ENCODE peak calls at places on chromosomes 5 and 9, in eight cellular contexts. X, I, O, Z, W, V, J and Y are unnamed samples.

GRCh38 chr5:125894383-125894782 is 528.8 kb upstream of the GRAMD2B start:
- DNase-seq in W (no peak), V (no peak), X (no peak), Z (no peak), J (no peak), O (no peak), I (peak; percentile 5), Y (no peak)

GRCh38 chr5:42930934-42931333 is 109.2 kb downstream of the ANXA2R start:
- DNase-seq in I (no peak), J (no peak), W (no peak), V (no peak), Z (no peak), X (no peak), O (no peak), Y (no peak)

GRCh38 chr5:35438288-35438687 is 179.4 kb upstream of the SPEF2 start:
- DNase-seq in W (no peak), V (no peak), O (no peak), Z (no peak), I (no peak), X (no peak), J (no peak), Y (no peak)

GRCh38 chr5:143456952-143457547 is 53.6 kb upstream of the NR3C1 start:
- DNase-seq in O (no peak), Z (no peak), I (no peak), V (no peak), X (peak; percentile 0), J (no peak), W (no peak), Y (no peak)

GRCh38 chr9:87707805-87708500 is 18.0 kb upstream of the CTSL start:
- DNase-seq in Z (no peak), I (no peak), J (no peak), W (peak; percentile 11), X (no peak), V (no peak), O (no peak), Y (no peak)

GRCh38 chr5:16596541-16596940 is 20.3 kb downstream of the RETREG1 start:
- DNase-seq in Z (no peak), X (no peak), J (no peak), V (no peak), O (no peak), I (no peak), W (no peak), Y (no peak)

GRCh38 chr5:145027266-145027665 is 807.9 kb downstream of the PRELID2 start:
- DNase-seq in O (no peak), W (no peak), V (no peak), J (no peak), Z (no peak), X (no peak), I (peak; percentile 3), Y (no peak)

GRCh38 chr9:27524236-27524635 is at the start of gene IFNK:
- DNase-seq in V (no peak), O (no peak), I (no peak), Z (no peak), J (no peak), X (no peak), W (no peak), Y (no peak)

GRCh38 chr9:99660191-99660636 is 161.5 kb upstream of the NR4A3 start:
- DNase-seq in W (no peak), X (no peak), V (no peak), Z (no peak), J (no peak), I (no peak), O (no peak), Y (no peak)

GRCh38 chr9:79477955-79478751 is 93.6 kb upstream of the TLE4 start:
- DNase-seq in W (peak; percentile 83), J (peak; percentile 11), V (peak; percentile 51), O (no peak), Z (no peak), X (no peak), I (peak; percentile 77), Y (no peak)

GRCh38 chr5:77232959-77233358 is 22.5 kb downstream of the PDE8B start:
- DNase-seq in Z (no peak), W (no peak), X (no peak), I (no peak), O (no peak), V (no peak), J (no peak), Y (no peak)

GRCh38 chr5:77229887-77230286 is 19.4 kb downstream of the PDE8B start:
- DNase-seq in W (no peak), J (no peak), I (no peak), V (no peak), Z (no peak), O (no peak), X (no peak), Y (no peak)

GRCh38 chr5:77232545-77232944 is 22.1 kb downstream of the PDE8B start:
- DNase-seq in Z (no peak), I (no peak), W (no peak), V (no peak), J (no peak), X (no peak), O (no peak), Y (no peak)

GRCh38 chr5:77231470-77232138 is 21.1 kb downstream of the PDE8B start:
- DNase-seq in V (no peak), W (peak; percentile 62), J (no peak), Z (no peak), I (no peak), O (no peak), X (no peak), Y (no peak)

GRCh38 chr5:77230727-77231469 is 20.4 kb downstream of the PDE8B start:
- DNase-seq in W (peak; percentile 76), I (peak; percentile 38), Z (no peak), O (no peak), J (no peak), V (no peak), X (no peak), Y (no peak)
- TF ChIP-seq CTCF in W (peak; percentile 64), I (peak; percentile 40), Z (no peak), O (no peak), J (peak; percentile 16), V (no peak), X (peak; percentile 38), Y (no peak)

GRCh38 chr5:57842376-57843015 is 359.9 kb upstream of the ACTBL2 start:
- DNase-seq in Z (no peak), W (no peak), V (no peak), J (no peak), X (no peak), O (no peak), I (no peak), Y (no peak)
- H3K27ac ChIP-seq in Z (no peak overlapping the region), W (peak overlapping the region; percentile 27), V (no peak overlapping the region), J (no peak overlapping the region), X (peak overlapping the region; percentile 43), O (no peak overlapping the region), I (no peak overlapping the region), Y (no peak overlapping the region)

GRCh38 chr5:172666251-172666650 is 25.2 kb downstream of the NEURL1B start:
- DNase-seq in J (no peak), O (no peak), X (no peak), V (peak; percentile 38), Z (no peak), W (peak; percentile 85), I (no peak), Y (no peak)
- TF ChIP-seq CTCF in J (no peak), O (no peak), X (no peak), V (no peak), Z (no peak), W (peak; percentile 68), I (peak; percentile 20), Y (no peak)

DNA sequence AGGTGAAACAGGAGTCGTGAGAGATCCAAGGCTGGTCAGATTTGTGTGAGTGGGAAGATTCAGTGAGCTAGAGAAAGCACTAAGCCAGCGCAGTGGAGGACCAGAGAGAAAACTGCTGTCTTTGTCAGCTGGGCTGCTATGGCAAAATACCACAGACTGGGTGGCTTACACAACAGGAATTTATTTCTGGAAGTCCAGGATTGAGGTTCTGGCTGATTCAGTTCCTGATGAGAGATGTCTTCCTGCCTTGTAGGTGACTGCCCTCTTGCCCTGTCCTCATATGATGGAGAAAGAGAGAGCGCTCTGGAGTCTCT is 24.2 kb upstream of the ANKRD33B start:
- DNase-seq in W (no peak), O (no peak), V (no peak), J (no peak), Z (no peak), I (no peak), X (no peak), Y (no peak)
- H3K27ac ChIP-seq in W (no peak overlapping the region), O (peak overlapping the region; percentile 64), V (no peak overlapping the region), J (no peak overlapping the region), Z (no peak overlapping the region), I (no peak overlapping the region), X (no peak overlapping the region), Y (no peak overlapping the region)

GRCh38 chr9:137774775-137775386 is 102.7 kb upstream of the CACNA1B start:
- DNase-seq in Z (no peak), O (no peak), J (no peak), V (no peak), X (no peak), I (no peak), W (no peak), Y (no peak)

GRCh38 chr9:137771580-137771979 is 106.0 kb upstream of the CACNA1B start:
- DNase-seq in O (no peak), W (no peak), Z (no peak), I (no peak), J (no peak), V (no peak), X (no peak), Y (no peak)

GRCh38 chr9:137777761-137778160 is 99.8 kb upstream of the CACNA1B start:
- DNase-seq in I (no peak), O (no peak), W (no peak), Z (no peak), V (no peak), J (no peak), X (no peak), Y (no peak)

GRCh38 chr9:137776306-137776995 is 101.1 kb upstream of the CACNA1B start:
- DNase-seq in X (no peak), V (no peak), I (no peak), Z (no peak), W (no peak), O (no peak), J (no peak), Y (no peak)

GRCh38 chr9:137772281-137772873 is 105.2 kb upstream of the CACNA1B start:
- DNase-seq in I (peak; percentile 38), J (no peak), O (no peak), Z (no peak), V (no peak), W (peak; percentile 86), X (no peak), Y (no peak)
- TF ChIP-seq CTCF in I (peak; percentile 43), J (no peak), O (no peak), Z (no peak), V (no peak), W (peak; percentile 69), X (peak; percentile 40), Y (no peak)